ENCODE peak calls at places on chromosomes 7 and 10, in eight cellular contexts. One of them, this sample, is unnamed.

GRCh38 chr10:72709041-72709440 is 17.1 kb downstream of the MCU start:
- DNase-seq in adrenal gland: peak
- DNase-seq in activated CD4-positive, alpha-beta memory T cell treated with anti-CD3 and anti-CD28 coated beads for 36 hours: no peak
- DNase-seq in posterior vena cava: peak
- DNase-seq in activated naive CD8-positive, alpha-beta T cell treated with anti-CD3 and anti-CD28 coated beads for 36 hours: no peak
- DNase-seq in heart right ventricle: peak
- DNase-seq in stimulated activated naive CD8-positive, alpha-beta T cell treated with anti-CD3 and anti-CD28 coated beads, Interleukin-15, Interleukin-2, amounts not matched to agents 100 U/mL and 50 U/mL, for 24 hours: no peak
- DNase-seq in GM03348: no peak
- DNase-seq in this sample: no peak

GRCh38 chr7:47543659-47544058 is 38.3 kb downstream of the TNS3 start:
- DNase-seq in heart right ventricle: no peak
- DNase-seq in activated CD4-positive, alpha-beta memory T cell treated with anti-CD3 and anti-CD28 coated beads for 36 hours: no peak
- DNase-seq in stimulated activated naive CD8-positive, alpha-beta T cell treated with anti-CD3 and anti-CD28 coated beads, Interleukin-15, Interleukin-2, amounts not matched to agents 100 U/mL and 50 U/mL, for 24 hours: peak
- DNase-seq in activated naive CD8-positive, alpha-beta T cell treated with anti-CD3 and anti-CD28 coated beads for 36 hours: no peak
- DNase-seq in GM03348: no peak
- DNase-seq in adrenal gland: no peak
- DNase-seq in posterior vena cava: no peak
- DNase-seq in this sample: no peak

GRCh38 chr10:89373916-89374711 is 3.7 kb upstream of the IFIT1B start:
- DNase-seq in activated naive CD8-positive, alpha-beta T cell treated with anti-CD3 and anti-CD28 coated beads for 36 hours: no peak
- DNase-seq in activated CD4-positive, alpha-beta memory T cell treated with anti-CD3 and anti-CD28 coated beads for 36 hours: no peak
- DNase-seq in GM03348: peak
- DNase-seq in adrenal gland: peak
- DNase-seq in stimulated activated naive CD8-positive, alpha-beta T cell treated with anti-CD3 and anti-CD28 coated beads, Interleukin-15, Interleukin-2, amounts not matched to agents 100 U/mL and 50 U/mL, for 24 hours: no peak
- DNase-seq in heart right ventricle: peak
- DNase-seq in posterior vena cava: peak
- DNase-seq in this sample: no peak

GRCh38 chr10:79093658-79094411 is 25.1 kb downstream of the ZMIZ1 start:
- DNase-seq in GM03348: no peak
- DNase-seq in posterior vena cava: peak
- DNase-seq in heart right ventricle: no peak
- DNase-seq in activated naive CD8-positive, alpha-beta T cell treated with anti-CD3 and anti-CD28 coated beads for 36 hours: no peak
- DNase-seq in stimulated activated naive CD8-positive, alpha-beta T cell treated with anti-CD3 and anti-CD28 coated beads, Interleukin-15, Interleukin-2, amounts not matched to agents 100 U/mL and 50 U/mL, for 24 hours: no peak
- DNase-seq in activated CD4-positive, alpha-beta memory T cell treated with anti-CD3 and anti-CD28 coated beads for 36 hours: no peak
- DNase-seq in adrenal gland: peak
- DNase-seq in this sample: no peak

GRCh38 chr7:552711-553636 is 33.3 kb upstream of the PDGFA start:
- DNase-seq in activated naive CD8-positive, alpha-beta T cell treated with anti-CD3 and anti-CD28 coated beads for 36 hours: no peak
- DNase-seq in heart right ventricle: no peak
- DNase-seq in GM03348: no peak
- DNase-seq in stimulated activated naive CD8-positive, alpha-beta T cell treated with anti-CD3 and anti-CD28 coated beads, Interleukin-15, Interleukin-2, amounts not matched to agents 100 U/mL and 50 U/mL, for 24 hours: no peak
- DNase-seq in posterior vena cava: no peak
- DNase-seq in adrenal gland: no peak
- DNase-seq in activated CD4-positive, alpha-beta memory T cell treated with anti-CD3 and anti-CD28 coated beads for 36 hours: no peak
- DNase-seq in this sample: no peak

GRCh38 chr7:150586778-150587152 is 19.6 kb downstream of the GIMAP4 start:
- DNase-seq in GM03348: no peak
- DNase-seq in activated CD4-positive, alpha-beta memory T cell treated with anti-CD3 and anti-CD28 coated beads for 36 hours: peak
- DNase-seq in activated naive CD8-positive, alpha-beta T cell treated with anti-CD3 and anti-CD28 coated beads for 36 hours: no peak
- DNase-seq in posterior vena cava: no peak
- DNase-seq in stimulated activated naive CD8-positive, alpha-beta T cell treated with anti-CD3 and anti-CD28 coated beads, Interleukin-15, Interleukin-2, amounts not matched to agents 100 U/mL and 50 U/mL, for 24 hours: no peak
- DNase-seq in heart right ventricle: peak
- DNase-seq in adrenal gland: peak
- DNase-seq in this sample: no peak

GRCh38 chr10:21600804-21601512 is 66.9 kb downstream of the MLLT10 start:
- DNase-seq in adrenal gland: no peak
- DNase-seq in heart right ventricle: no peak
- DNase-seq in activated naive CD8-positive, alpha-beta T cell treated with anti-CD3 and anti-CD28 coated beads for 36 hours: no peak
- DNase-seq in posterior vena cava: no peak
- DNase-seq in activated CD4-positive, alpha-beta memory T cell treated with anti-CD3 and anti-CD28 coated beads for 36 hours: no peak
- DNase-seq in stimulated activated naive CD8-positive, alpha-beta T cell treated with anti-CD3 and anti-CD28 coated beads, Interleukin-15, Interleukin-2, amounts not matched to agents 100 U/mL and 50 U/mL, for 24 hours: no peak
- DNase-seq in GM03348: no peak
- DNase-seq in this sample: no peak

GRCh38 chr7:134842901-134843300 is 63.5 kb downstream of the CALD1 start:
- DNase-seq in activated CD4-positive, alpha-beta memory T cell treated with anti-CD3 and anti-CD28 coated beads for 36 hours: no peak
- DNase-seq in activated naive CD8-positive, alpha-beta T cell treated with anti-CD3 and anti-CD28 coated beads for 36 hours: no peak
- DNase-seq in adrenal gland: no peak
- DNase-seq in GM03348: no peak
- DNase-seq in heart right ventricle: no peak
- DNase-seq in posterior vena cava: no peak
- DNase-seq in stimulated activated naive CD8-positive, alpha-beta T cell treated with anti-CD3 and anti-CD28 coated beads, Interleukin-15, Interleukin-2, amounts not matched to agents 100 U/mL and 50 U/mL, for 24 hours: no peak
- DNase-seq in this sample: no peak

GRCh38 chr10:78974409-78975317 is 94.1 kb upstream of the ZMIZ1 start:
- DNase-seq in activated CD4-positive, alpha-beta memory T cell treated with anti-CD3 and anti-CD28 coated beads for 36 hours: peak
- DNase-seq in stimulated activated naive CD8-positive, alpha-beta T cell treated with anti-CD3 and anti-CD28 coated beads, Interleukin-15, Interleukin-2, amounts not matched to agents 100 U/mL and 50 U/mL, for 24 hours: peak
- DNase-seq in adrenal gland: peak
- DNase-seq in GM03348: peak
- DNase-seq in posterior vena cava: peak
- DNase-seq in activated naive CD8-positive, alpha-beta T cell treated with anti-CD3 and anti-CD28 coated beads for 36 hours: peak
- DNase-seq in heart right ventricle: peak
- DNase-seq in this sample: peak